ENCODE peak calls at places on chromosomes 2 and 18, in six cellular contexts. One of them, this sample, is unnamed.

GRCh38 chr2:37784071-37784758 is 112.8 kb upstream of the CDC42EP3 start:
- DNase-seq in fibroblast of mammary gland: no peak
- DNase-seq in cardiac muscle cell: no peak
- DNase-seq in astrocyte of the spinal cord: no peak
- DNase-seq in transverse colon: no peak
- DNase-seq in mammary epithelial cell: peak
- DNase-seq in this sample: no peak

GRCh38 chr18:25896178-25896780 is 194.1 kb downstream of the SS18 start:
- DNase-seq in cardiac muscle cell: peak
- DNase-seq in fibroblast of mammary gland: peak
- DNase-seq in transverse colon: peak
- DNase-seq in astrocyte of the spinal cord: peak
- DNase-seq in mammary epithelial cell: peak
- DNase-seq in this sample: peak

GRCh38 chr2:238569415-238570195 is 142.9 kb downstream of the ASB1 start:
- DNase-seq in fibroblast of mammary gland: no peak
- DNase-seq in transverse colon: no peak
- DNase-seq in astrocyte of the spinal cord: no peak
- DNase-seq in cardiac muscle cell: peak
- DNase-seq in mammary epithelial cell: no peak
- DNase-seq in this sample: no peak

GRCh38 chr2:207276858-207277257 is 111.1 kb upstream of the KLF7 start:
- DNase-seq in fibroblast of mammary gland: no peak
- DNase-seq in transverse colon: no peak
- DNase-seq in astrocyte of the spinal cord: no peak
- DNase-seq in mammary epithelial cell: no peak
- DNase-seq in cardiac muscle cell: no peak
- DNase-seq in this sample: no peak

GRCh38 chr2:185472574-185472973 is 266.0 kb upstream of the FSIP2 start:
- DNase-seq in astrocyte of the spinal cord: no peak
- DNase-seq in mammary epithelial cell: no peak
- DNase-seq in cardiac muscle cell: no peak
- DNase-seq in transverse colon: no peak
- DNase-seq in fibroblast of mammary gland: no peak
- DNase-seq in this sample: no peak

GRCh38 chr2:54081574-54081973 is 33.8 kb upstream of the ACYP2 start:
- DNase-seq in mammary epithelial cell: peak
- DNase-seq in fibroblast of mammary gland: peak
- DNase-seq in astrocyte of the spinal cord: no peak
- DNase-seq in cardiac muscle cell: no peak
- DNase-seq in transverse colon: no peak
- DNase-seq in this sample: peak

GRCh38 chr18:49884465-49884864 is 71.1 kb upstream of the ACAA2 start:
- DNase-seq in transverse colon: no peak
- DNase-seq in cardiac muscle cell: no peak
- DNase-seq in fibroblast of mammary gland: no peak
- DNase-seq in astrocyte of the spinal cord: no peak
- DNase-seq in mammary epithelial cell: no peak
- DNase-seq in this sample: no peak

GRCh38 chr2:11104794-11105660 is 50.2 kb upstream of the SLC66A3 start:
- DNase-seq in transverse colon: no peak
- DNase-seq in mammary epithelial cell: no peak
- DNase-seq in fibroblast of mammary gland: no peak
- DNase-seq in astrocyte of the spinal cord: no peak
- DNase-seq in cardiac muscle cell: no peak
- DNase-seq in this sample: no peak

GRCh38 chr2:58046335-58046584 is 346 bp upstream of the VRK2 start:
- DNase-seq in fibroblast of mammary gland: no peak
- DNase-seq in astrocyte of the spinal cord: no peak
- DNase-seq in transverse colon: no peak
- DNase-seq in cardiac muscle cell: no peak
- DNase-seq in mammary epithelial cell: no peak
- DNase-seq in this sample: no peak

GRCh38 chr2:156396126-156396525 is 40.1 kb upstream of the GPD2 start:
- DNase-seq in cardiac muscle cell: no peak
- DNase-seq in fibroblast of mammary gland: no peak
- DNase-seq in mammary epithelial cell: no peak
- DNase-seq in astrocyte of the spinal cord: no peak
- DNase-seq in transverse colon: no peak
- DNase-seq in this sample: no peak

GRCh38 chr18:44586782-44587524 is 93.7 kb upstream of the SETBP1 start:
- DNase-seq in astrocyte of the spinal cord: no peak
- DNase-seq in mammary epithelial cell: no peak
- DNase-seq in cardiac muscle cell: no peak
- DNase-seq in fibroblast of mammary gland: no peak
- DNase-seq in transverse colon: no peak
- DNase-seq in this sample: no peak

GRCh38 chr18:54877076-54877475 is 48.8 kb downstream of the RAB27B start:
- DNase-seq in mammary epithelial cell: no peak
- DNase-seq in cardiac muscle cell: no peak
- DNase-seq in fibroblast of mammary gland: no peak
- DNase-seq in astrocyte of the spinal cord: no peak
- DNase-seq in transverse colon: no peak
- DNase-seq in this sample: no peak

GRCh38 chr2:70685771-70686171 is 82.2 kb downstream of the ADD2 start:
- DNase-seq in cardiac muscle cell: peak
- DNase-seq in fibroblast of mammary gland: no peak
- DNase-seq in transverse colon: no peak
- DNase-seq in mammary epithelial cell: no peak
- DNase-seq in astrocyte of the spinal cord: no peak
- DNase-seq in this sample: no peak

GRCh38 chr2:214019229-214019972 is 391.5 kb upstream of the VWC2L start:
- DNase-seq in fibroblast of mammary gland: peak
- DNase-seq in mammary epithelial cell: peak
- DNase-seq in astrocyte of the spinal cord: peak
- DNase-seq in cardiac muscle cell: peak
- DNase-seq in transverse colon: no peak
- DNase-seq in this sample: peak

GRCh38 chr2:189298481-189298880 is 118.9 kb upstream of the COL5A2 start:
- DNase-seq in astrocyte of the spinal cord: peak
- DNase-seq in cardiac muscle cell: peak
- DNase-seq in transverse colon: no peak
- DNase-seq in mammary epithelial cell: peak
- DNase-seq in fibroblast of mammary gland: peak
- DNase-seq in this sample: no peak

GRCh38 chr2:36381965-36382364 is 26.4 kb downstream of the CRIM1 start:
- DNase-seq in mammary epithelial cell: no peak
- DNase-seq in transverse colon: no peak
- DNase-seq in fibroblast of mammary gland: no peak
- DNase-seq in cardiac muscle cell: no peak
- DNase-seq in astrocyte of the spinal cord: no peak
- DNase-seq in this sample: no peak

GRCh38 chr2:130336877-130337734 is 5.6 kb upstream of the IMP4 start:
- DNase-seq in transverse colon: peak
- DNase-seq in mammary epithelial cell: peak
- DNase-seq in cardiac muscle cell: peak
- DNase-seq in astrocyte of the spinal cord: peak
- DNase-seq in fibroblast of mammary gland: peak
- DNase-seq in this sample: peak

GRCh38 chr2:61715501-61715900 is 138.4 kb downstream of the FAM161A start:
- DNase-seq in cardiac muscle cell: no peak
- DNase-seq in fibroblast of mammary gland: peak
- DNase-seq in mammary epithelial cell: no peak
- DNase-seq in transverse colon: no peak
- DNase-seq in astrocyte of the spinal cord: no peak
- DNase-seq in this sample: no peak

GRCh38 chr2:33011941-33012340 is 65.2 kb downstream of the LTBP1 start:
- DNase-seq in mammary epithelial cell: no peak
- DNase-seq in transverse colon: no peak
- DNase-seq in cardiac muscle cell: no peak
- DNase-seq in fibroblast of mammary gland: no peak
- DNase-seq in astrocyte of the spinal cord: peak
- DNase-seq in this sample: peak

GRCh38 chr2:235675678-235676535 is 182.1 kb downstream of the AGAP1 start:
- DNase-seq in fibroblast of mammary gland: peak
- DNase-seq in astrocyte of the spinal cord: peak
- DNase-seq in mammary epithelial cell: peak
- DNase-seq in transverse colon: no peak
- DNase-seq in cardiac muscle cell: peak
- DNase-seq in this sample: peak

GRCh38 chr18:63260075-63260754 is 59.4 kb downstream of the BCL2 start:
- DNase-seq in mammary epithelial cell: no peak
- DNase-seq in cardiac muscle cell: no peak
- DNase-seq in transverse colon: no peak
- DNase-seq in fibroblast of mammary gland: no peak
- DNase-seq in astrocyte of the spinal cord: no peak
- DNase-seq in this sample: no peak

GRCh38 chr2:208361077-208361441 is 45.5 kb upstream of the PTH2R start:
- DNase-seq in astrocyte of the spinal cord: no peak
- DNase-seq in cardiac muscle cell: no peak
- DNase-seq in fibroblast of mammary gland: no peak
- DNase-seq in mammary epithelial cell: no peak
- DNase-seq in transverse colon: no peak
- DNase-seq in this sample: no peak

GRCh38 chr2:238136820-238137537 is 1.5 kb upstream of the KLHL30 start:
- DNase-seq in cardiac muscle cell: peak
- DNase-seq in mammary epithelial cell: peak
- DNase-seq in astrocyte of the spinal cord: no peak
- DNase-seq in transverse colon: no peak
- DNase-seq in fibroblast of mammary gland: peak
- DNase-seq in this sample: peak

GRCh38 chr2:77487074-77487803 is 34.9 kb downstream of the LRRTM4 start:
- DNase-seq in transverse colon: no peak
- DNase-seq in mammary epithelial cell: no peak
- DNase-seq in astrocyte of the spinal cord: no peak
- DNase-seq in fibroblast of mammary gland: no peak
- DNase-seq in cardiac muscle cell: no peak
- DNase-seq in this sample: no peak

GRCh38 chr2:223306371-223306770 is 254.4 kb downstream of the KCNE4 start:
- DNase-seq in fibroblast of mammary gland: peak
- DNase-seq in mammary epithelial cell: no peak
- DNase-seq in cardiac muscle cell: peak
- DNase-seq in astrocyte of the spinal cord: peak
- DNase-seq in transverse colon: no peak
- DNase-seq in this sample: peak

GRCh38 chr2:200077838-200078237 is 122.5 kb downstream of the MAIP1 start:
- DNase-seq in transverse colon: no peak
- DNase-seq in fibroblast of mammary gland: peak
- DNase-seq in mammary epithelial cell: no peak
- DNase-seq in cardiac muscle cell: no peak
- DNase-seq in astrocyte of the spinal cord: peak
- DNase-seq in this sample: peak

GRCh38 chr18:24504401-24504800 is 44.0 kb downstream of the HRH4 start:
- DNase-seq in fibroblast of mammary gland: no peak
- DNase-seq in astrocyte of the spinal cord: no peak
- DNase-seq in cardiac muscle cell: no peak
- DNase-seq in mammary epithelial cell: peak
- DNase-seq in transverse colon: no peak
- DNase-seq in this sample: no peak

GRCh38 chr18:24514439-24514838 is 54.0 kb downstream of the HRH4 start:
- DNase-seq in astrocyte of the spinal cord: peak
- DNase-seq in cardiac muscle cell: peak
- DNase-seq in mammary epithelial cell: peak
- DNase-seq in fibroblast of mammary gland: peak
- DNase-seq in transverse colon: no peak
- DNase-seq in this sample: peak

GRCh38 chr18:24506175-24506574 is 45.7 kb downstream of the HRH4 start:
- DNase-seq in mammary epithelial cell: no peak
- DNase-seq in cardiac muscle cell: no peak
- DNase-seq in astrocyte of the spinal cord: no peak
- DNase-seq in fibroblast of mammary gland: no peak
- DNase-seq in transverse colon: no peak
- DNase-seq in this sample: no peak

DNA sequence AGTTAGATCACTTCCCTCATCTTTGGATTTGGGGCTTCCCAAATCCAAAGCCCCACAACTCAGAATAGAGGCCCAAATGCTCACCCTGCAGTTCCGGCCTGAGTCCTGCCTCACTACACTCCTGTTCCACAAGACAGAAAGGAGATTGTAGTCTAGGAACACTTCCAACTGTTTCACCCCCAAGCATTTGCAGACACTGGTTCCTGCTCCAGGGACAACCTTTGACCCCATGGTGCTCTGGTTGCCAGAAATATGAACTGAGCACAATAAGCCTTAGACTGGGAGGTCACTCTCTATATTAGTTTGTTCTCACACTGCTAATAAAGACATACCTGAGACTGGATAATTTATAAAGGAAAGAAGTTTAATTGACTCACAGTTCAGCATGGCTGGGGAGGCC is 49.0 kb downstream of the HRH4 start:
- DNase-seq in fibroblast of mammary gland: no peak
- DNase-seq in cardiac muscle cell: no peak
- DNase-seq in mammary epithelial cell: no peak
- DNase-seq in astrocyte of the spinal cord: no peak
- DNase-seq in transverse colon: no peak
- DNase-seq in this sample: no peak
- TF ChIP-seq CTCF in fibroblast of mammary gland: no peak
- TF ChIP-seq CTCF in cardiac muscle cell: no peak
- TF ChIP-seq CTCF in mammary epithelial cell: no peak
- TF ChIP-seq CTCF in astrocyte of the spinal cord: no peak
- TF ChIP-seq CTCF in transverse colon: no peak
- TF ChIP-seq CTCF in this sample: no peak

GRCh38 chr2:86368181-86368824 is 30.9 kb upstream of the REEP1 start:
- DNase-seq in mammary epithelial cell: peak
- DNase-seq in fibroblast of mammary gland: peak
- DNase-seq in cardiac muscle cell: peak
- DNase-seq in astrocyte of the spinal cord: peak
- DNase-seq in transverse colon: peak
- DNase-seq in this sample: peak
- H3K4me3 ChIP-seq in mammary epithelial cell: no peak
- H3K4me3 ChIP-seq in fibroblast of mammary gland: no peak
- H3K4me3 ChIP-seq in cardiac muscle cell: no peak
- H3K4me3 ChIP-seq in astrocyte of the spinal cord: no peak
- H3K4me3 ChIP-seq in transverse colon: no peak
- H3K4me3 ChIP-seq in this sample: peak

DNA sequence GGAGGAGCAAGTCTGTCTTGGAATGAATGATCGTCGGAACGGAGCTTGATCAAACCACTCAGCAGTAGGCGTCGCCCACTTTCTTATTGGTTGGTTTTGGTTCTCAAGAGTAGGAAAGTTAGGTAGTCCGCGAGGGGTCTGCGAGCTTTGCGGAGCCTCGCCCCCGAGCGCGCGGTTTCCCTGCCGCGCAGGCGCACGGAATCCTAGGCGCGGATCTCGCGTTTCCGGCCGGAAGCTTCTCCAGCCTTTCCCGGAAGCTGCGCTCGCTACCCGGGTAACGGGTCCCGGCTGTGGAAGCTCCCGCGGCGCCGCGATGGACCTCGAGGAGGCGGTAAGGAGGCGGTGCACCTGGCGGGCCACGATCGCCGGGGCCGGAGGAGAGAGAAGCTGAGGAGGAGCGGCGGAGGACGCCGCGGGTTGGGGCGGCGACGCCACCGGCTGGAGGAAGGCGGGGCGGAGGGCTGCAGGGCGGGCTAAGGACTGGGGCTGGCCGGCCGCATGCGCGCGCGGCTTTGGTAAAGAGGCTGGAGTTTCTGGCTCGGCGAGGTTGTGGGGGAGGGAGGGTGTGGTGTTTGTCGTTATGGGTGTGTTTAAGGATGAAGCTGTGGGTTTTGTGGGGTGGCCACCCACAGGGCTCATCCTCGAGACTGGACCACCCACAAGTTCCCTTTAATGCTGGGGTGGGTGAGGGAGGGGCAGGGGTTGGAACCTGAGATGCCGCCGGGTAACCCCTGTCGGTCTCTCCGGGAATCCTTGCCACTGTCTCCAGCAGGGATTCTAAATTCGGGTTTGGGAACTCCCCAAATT is at the start of gene TAF1B:
- DNase-seq in cardiac muscle cell: peak
- DNase-seq in fibroblast of mammary gland: peak
- DNase-seq in mammary epithelial cell: peak
- DNase-seq in astrocyte of the spinal cord: peak
- DNase-seq in transverse colon: peak
- DNase-seq in this sample: peak
- TF ChIP-seq CTCF in cardiac muscle cell: peak
- TF ChIP-seq CTCF in fibroblast of mammary gland: peak
- TF ChIP-seq CTCF in mammary epithelial cell: peak
- TF ChIP-seq CTCF in astrocyte of the spinal cord: peak
- TF ChIP-seq CTCF in transverse colon: peak
- TF ChIP-seq CTCF in this sample: peak

GRCh38 chr2:97995026-97995733 is 568 bp downstream of the TMEM131 start:
- DNase-seq in fibroblast of mammary gland: peak
- DNase-seq in mammary epithelial cell: peak
- DNase-seq in astrocyte of the spinal cord: peak
- DNase-seq in transverse colon: peak
- DNase-seq in cardiac muscle cell: peak
- DNase-seq in this sample: no peak
- H3K4me3 ChIP-seq in fibroblast of mammary gland: peak
- H3K4me3 ChIP-seq in mammary epithelial cell: peak
- H3K4me3 ChIP-seq in astrocyte of the spinal cord: peak
- H3K4me3 ChIP-seq in transverse colon: peak
- H3K4me3 ChIP-seq in cardiac muscle cell: peak
- H3K4me3 ChIP-seq in this sample: peak